ENCODE peak calls at places on chromosomes 3 and 15, in ten cellular contexts. H is endothelial cell, F is H9, Q is hepatocyte, J is natural killer cell, A is MCF 10A, N is HFFc6, Y is HFF-Myc, Z is ovary, M is tibial nerve. V is an unnamed sample.

GRCh38 chr15:40782609-40783227 is 12.9 kb downstream of the C15orf62 start:
- DNase-seq in H (peak; percentile 70), F (peak; percentile 81), Q (peak; percentile 86), J (peak; percentile 74), A (peak; percentile 83), N (no peak), Y (no peak), Z (no peak), M (no peak), V (no peak)

GRCh38 chr15:31606942-31607497 is 280.4 kb downstream of the KLF13 start:
- DNase-seq in H (no peak), F (no peak), Q (no peak), J (no peak), A (no peak), N (peak; percentile 18), Y (no peak), Z (no peak), M (no peak), V (no peak)

GRCh38 chr15:28133281-28133680 is 34.2 kb upstream of the OCA2 start:
- DNase-seq in H (no peak), F (no peak), Q (no peak), J (no peak), A (no peak), N (no peak), Y (no peak), Z (no peak), M (no peak), V (no peak)

GRCh38 chr3:9615003-9615628 is 34.2 kb upstream of the MTMR14 start:
- DNase-seq in H (no peak), F (no peak), Q (no peak), J (no peak), A (peak; percentile 42), N (no peak), Y (no peak), Z (no peak), M (no peak), V (no peak)

GRCh38 chr3:186261638-186262037 is 100.4 kb downstream of the DGKG start:
- DNase-seq in H (peak; percentile 29), F (peak; percentile 68), Q (no peak), J (no peak), A (peak; percentile 33), N (no peak), Y (no peak), Z (no peak), M (no peak), V (no peak)

GRCh38 chr15:66943456-66944095 is 121.8 kb upstream of the SMAD3 start:
- DNase-seq in H (no peak), F (no peak), Q (no peak), J (no peak), A (no peak), N (no peak), Y (no peak), Z (no peak), M (no peak), V (no peak)

GRCh38 chr15:73249499-73249898 is 119.3 kb downstream of the HCN4 start:
- DNase-seq in H (no peak), F (no peak), Q (no peak), J (no peak), A (no peak), N (no peak), Y (no peak), Z (no peak), M (no peak), V (no peak)

GRCh38 chr15:33655488-33655887 is 312.8 kb upstream of the CHRM5 start:
- DNase-seq in H (no peak), F (no peak), Q (no peak), J (no peak), A (no peak), N (no peak), Y (no peak), Z (no peak), M (no peak), V (no peak)

GRCh38 chr3:11080492-11080891 is 73.8 kb upstream of the HRH1 start:
- DNase-seq in H (no peak), F (no peak), Q (no peak), J (no peak), A (peak; percentile 59), N (no peak), Y (no peak), Z (no peak), M (no peak), V (no peak)

GRCh38 chr3:126356373-126357298 is 572 bp downstream of the KLF15 start:
- DNase-seq in H (no peak), F (no peak), Q (peak; percentile 44), J (peak; percentile 23), A (no peak), N (no peak), Y (no peak), Z (peak; percentile 72), M (no peak), V (peak; percentile 86)

GRCh38 chr3:189316296-189317019 is 144.7 kb downstream of the TPRG1 start:
- DNase-seq in H (no peak), F (peak; percentile 38), Q (peak; percentile 59), J (no peak), A (no peak), N (no peak), Y (no peak), Z (no peak), M (no peak), V (no peak)

GRCh38 chr3:151561878-151562277 is 101.0 kb upstream of the IGSF10 start:
- DNase-seq in H (no peak), F (no peak), Q (no peak), J (no peak), A (no peak), N (no peak), Y (no peak), Z (no peak), M (no peak), V (no peak)

GRCh38 chr15:50116477-50116876 is 2.6 kb downstream of the ATP8B4 start:
- DNase-seq in H (peak; percentile 36), F (peak; percentile 62), Q (no peak), J (no peak), A (peak; percentile 57), N (peak; percentile 33), Y (no peak), Z (no peak), M (no peak), V (no peak)

GRCh38 chr3:2356298-2356950 is 257.8 kb downstream of the CNTN4 start:
- DNase-seq in H (no peak), F (no peak), Q (no peak), J (no peak), A (no peak), N (no peak), Y (no peak), Z (no peak), M (no peak), V (no peak)

GRCh38 chr3:2352134-2352762 is 253.6 kb downstream of the CNTN4 start:
- DNase-seq in H (no peak), F (no peak), Q (no peak), J (no peak), A (no peak), N (no peak), Y (no peak), Z (no peak), M (no peak), V (peak; percentile 87)

DNA sequence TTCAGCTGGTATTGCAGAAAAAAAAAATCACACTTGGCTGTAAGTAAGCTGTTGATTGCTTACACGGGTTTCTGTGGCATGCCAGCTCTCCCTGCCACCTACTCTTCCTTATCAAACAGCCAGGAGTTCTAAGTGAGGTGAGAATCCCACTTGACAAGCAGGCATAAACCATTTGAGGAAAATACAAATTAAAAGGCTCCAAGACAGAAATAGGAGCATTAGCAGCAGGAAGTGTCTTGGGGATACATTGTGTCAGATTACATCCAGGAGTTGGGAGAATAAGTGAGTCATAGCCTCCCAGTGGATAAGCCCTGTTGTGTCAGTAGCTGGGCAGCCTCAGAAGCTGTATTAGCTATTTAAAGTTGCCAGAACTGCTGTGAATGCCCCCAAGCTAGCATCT is 256.0 kb downstream of the CNTN4 start:
- DNase-seq in H (no peak), F (peak; percentile 43), Q (peak; percentile 64), J (no peak), A (peak; percentile 80), N (no peak), Y (no peak), Z (no peak), M (no peak), V (no peak)
- TF ChIP-seq CTCF in H (no peak), F (no peak), Q (no peak), J (no peak), A (no peak), N (no peak), Y (no peak), Z (no peak), M (no peak), V (no peak)

DNA sequence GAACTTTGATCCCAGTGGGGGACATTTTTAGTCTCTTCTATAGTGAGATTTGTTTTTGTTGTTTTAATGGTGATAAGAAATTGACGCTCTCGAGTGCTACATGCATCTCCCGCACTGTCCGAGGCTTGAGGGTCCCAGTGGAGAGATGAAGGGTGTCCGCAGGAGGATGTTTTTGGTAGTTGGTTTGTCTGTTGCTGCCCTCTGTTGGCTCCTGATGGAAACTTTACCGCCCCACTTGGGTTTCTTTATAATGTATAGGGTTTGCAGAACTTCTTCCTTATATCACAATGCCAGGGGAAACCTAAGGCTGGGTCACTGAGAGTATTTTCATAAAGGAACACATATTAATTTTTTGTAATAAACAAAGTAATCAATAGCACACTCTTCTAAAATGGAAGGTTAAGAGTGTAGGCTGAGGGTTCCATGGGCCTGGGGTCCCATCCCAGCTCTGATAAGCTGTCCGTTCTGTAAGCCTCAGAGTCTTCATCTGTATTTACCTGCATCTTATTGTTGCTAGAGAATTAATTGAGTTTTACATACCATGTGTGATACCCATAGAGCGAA is 185.3 kb upstream of the FEZF2 start:
- DNase-seq in H (peak; percentile 49), F (peak; percentile 64), Q (peak; percentile 42), J (no peak), A (peak; percentile 48), N (no peak), Y (no peak), Z (no peak), M (no peak), V (no peak)
- TF ChIP-seq CTCF in H (peak; percentile 60), F (peak; percentile 83), Q (peak; percentile 68), J (no peak), A (peak; percentile 45), N (peak; percentile 74), Y (peak; percentile 45), Z (no peak), M (peak; percentile 41), V (peak; percentile 84)

DNA sequence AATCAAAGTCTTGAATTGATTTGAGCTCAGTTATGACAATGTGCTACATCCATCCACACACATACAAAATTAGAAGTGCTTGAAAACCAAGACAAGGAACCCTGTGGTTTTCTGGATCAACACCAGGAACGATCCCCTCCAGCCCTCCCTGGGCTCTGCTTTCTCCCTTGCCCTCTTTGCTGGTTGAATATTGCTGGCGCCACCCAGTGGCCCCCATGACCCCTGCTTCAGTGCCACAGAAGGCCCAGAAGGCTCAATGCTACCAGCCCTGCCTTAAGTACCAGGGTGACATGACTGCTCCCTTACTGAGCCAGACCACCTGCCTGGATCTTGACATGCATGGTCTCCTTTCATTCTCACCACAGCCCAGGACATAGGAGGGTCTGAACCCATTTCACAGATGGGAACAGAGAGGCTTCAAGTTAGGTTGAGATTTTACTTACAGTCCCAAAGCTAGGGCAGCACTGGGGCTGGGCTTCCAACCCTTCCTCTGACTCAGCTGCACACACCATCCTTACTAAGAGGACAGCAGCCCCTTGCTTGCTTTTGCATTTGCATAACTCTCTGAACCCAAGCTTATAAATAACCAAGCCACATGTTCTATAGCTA is 15.0 kb downstream of the IL12A start:
- DNase-seq in H (peak; percentile 74), F (peak; percentile 82), Q (peak; percentile 64), J (no peak), A (peak; percentile 66), N (peak; percentile 39), Y (no peak), Z (no peak), M (peak; percentile 18), V (no peak)
- TF ChIP-seq CTCF in H (peak; percentile 33), F (peak; percentile 79), Q (peak; percentile 55), J (no peak), A (peak; percentile 69), N (peak; percentile 81), Y (peak; percentile 58), Z (no peak), M (peak; percentile 51), V (peak; percentile 78)

GRCh38 chr3:121152573-121152972 is 244.6 kb downstream of the STXBP5L start:
- DNase-seq in H (no peak), F (no peak), Q (peak; percentile 23), J (no peak), A (peak; percentile 30), N (peak; percentile 35), Y (no peak), Z (no peak), M (no peak), V (no peak)
- TF ChIP-seq CTCF in H (peak; percentile 46), F (peak; percentile 53), Q (peak; percentile 42), J (no peak), A (peak; percentile 26), N (peak; percentile 74), Y (no peak), Z (no peak), M (no peak), V (peak; percentile 69)

V was measured in chondrocyte.